ENCODE peak calls at places on chromosomes 11 and 22, in seven cellular contexts. E, R, G, S, K, Y and M are unnamed samples. For H3K36me3, the result is how much of the 10 kb centered on the place peaks cover.

GRCh38 chr22:46336119-46337078 is 885 bp downstream of the TRMU start:
- DNase-seq in K (no peak), Y (no peak), E (peak), S (peak), R (no peak), G (peak), M (no peak)

GRCh38 chr22:24830205-24830979 is 24.4 kb downstream of the SGSM1 start:
- DNase-seq in R (no peak), E (no peak), G (no peak), K (no peak), Y (no peak), S (peak), M (no peak)

GRCh38 chr11:45930031-45930794 is 7.8 kb downstream of the LARGE2 start:
- DNase-seq in S (no peak), R (peak), K (peak), E (peak), G (no peak), Y (no peak), M (peak)

GRCh38 chr11:32052218-32052617 is 38.7 kb upstream of the RCN1 start:
- DNase-seq in G (peak), E (peak), K (no peak), S (peak), Y (peak), R (peak), M (no peak)

GRCh38 chr11:32817843-32818183 is 11.9 kb upstream of the PRRG4 start:
- DNase-seq in E (no peak), Y (no peak), K (no peak), G (no peak), S (no peak), R (no peak), M (no peak)

GRCh38 chr11:76824980-76825725 is 35.6 kb upstream of the ACER3 start:
- DNase-seq in E (no peak), S (no peak), G (no peak), R (no peak), K (no peak), Y (no peak), M (no peak)

GRCh38 chr22:35303029-35303624 is 3.4 kb downstream of the TOM1 start:
- DNase-seq in S (no peak), K (no peak), R (no peak), G (no peak), E (no peak), Y (no peak), M (no peak)

GRCh38 chr11:63262562-63262961 is 19.2 kb upstream of the SLC22A25 start:
- DNase-seq in Y (no peak), G (no peak), S (no peak), E (no peak), K (no peak), R (no peak), M (no peak)

GRCh38 chr11:111414267-111414931 is 35.3 kb upstream of the POU2AF1 start:
- DNase-seq in G (no peak), Y (peak), S (no peak), R (no peak), E (no peak), K (no peak), M (peak)

DNA sequence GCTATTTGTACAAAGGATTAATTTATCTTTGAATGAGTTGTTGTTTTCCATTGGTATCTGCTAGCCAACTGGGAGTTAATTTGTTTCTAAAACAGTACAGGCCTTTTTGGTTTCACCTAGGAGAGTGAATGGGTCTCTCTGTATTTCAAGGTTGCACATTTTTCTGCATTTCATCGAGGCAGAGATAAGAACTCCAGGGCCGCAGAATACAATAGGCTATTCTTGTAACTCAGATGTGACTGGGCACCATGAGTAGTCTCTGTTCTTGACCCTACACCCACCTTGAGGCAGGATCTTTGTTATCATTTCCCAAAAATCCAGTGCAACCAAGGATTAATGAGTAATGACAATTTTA is 51.7 kb upstream of the OR9Q1 start:
- DNase-seq in G (no peak), S (no peak), K (no peak), Y (no peak), R (no peak), E (peak), M (no peak)
- H3K4me3 ChIP-seq in G (no peak), S (no peak), K (no peak), Y (no peak), R (no peak), E (no peak), M (no peak)

DNA sequence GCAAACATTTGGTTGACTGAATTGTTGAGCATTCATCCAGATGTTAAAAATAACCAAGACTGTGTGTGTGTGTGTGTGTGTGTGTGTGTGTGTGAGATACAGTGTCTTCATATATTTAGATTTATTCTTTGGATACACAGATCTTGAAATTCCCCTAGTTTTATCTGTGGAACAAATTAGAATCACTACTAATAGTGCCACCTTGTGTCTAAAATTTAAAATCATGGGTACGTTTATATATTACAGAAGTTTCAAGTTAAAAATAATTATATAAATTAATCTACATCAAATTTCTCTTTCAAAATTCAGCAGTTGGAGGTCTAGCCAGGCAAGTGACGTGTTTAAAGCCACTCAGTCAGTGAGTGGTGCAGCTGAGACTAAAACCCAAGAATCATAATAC is 1566.2 kb upstream of the TENM4 start:
- DNase-seq in Y (no peak), E (no peak), S (no peak), R (no peak), K (no peak), G (peak), M (no peak)
- TF ChIP-seq CTCF in Y (peak), E (no peak), S (peak), R (no peak), K (no peak), G (peak), M (no peak)

GRCh38 chr22:29272624-29273023 is 4.6 kb downstream of the EWSR1 start:
- DNase-seq in G (no peak), S (no peak), K (no peak), E (no peak), R (no peak), Y (no peak), M (no peak)
- H3K36me3 ChIP-seq in G (under half), S (under half), K (half or more), E (under half), R (under half), Y (under half), M (under half)

GRCh38 chr11:66051371-66051765 is 796 bp upstream of the SF3B2 start:
- DNase-seq in R (no peak), Y (no peak), G (no peak), E (no peak), S (no peak), K (no peak), M (no peak)

GRCh38 chr11:66047541-66048365 is 1.2 kb downstream of the GAL3ST3 start:
- DNase-seq in S (no peak), E (peak), R (no peak), K (no peak), Y (no peak), G (no peak), M (no peak)

GRCh38 chr11:66046901-66047300 is 2.1 kb downstream of the GAL3ST3 start:
- DNase-seq in R (no peak), Y (no peak), E (no peak), S (no peak), K (no peak), G (no peak), M (no peak)

GRCh38 chr11:66050581-66051231 is 1.5 kb upstream of the SF3B2 start:
- DNase-seq in E (no peak), R (no peak), K (no peak), G (no peak), Y (no peak), S (no peak), M (no peak)

GRCh38 chr11:66048525-66049313 is at the start of gene GAL3ST3:
- DNase-seq in S (peak), G (no peak), K (no peak), Y (no peak), E (no peak), R (no peak), M (no peak)
- H3K4me3 ChIP-seq in S (peak), G (peak), K (no peak), Y (no peak), E (no peak), R (no peak), M (no peak)

DNA sequence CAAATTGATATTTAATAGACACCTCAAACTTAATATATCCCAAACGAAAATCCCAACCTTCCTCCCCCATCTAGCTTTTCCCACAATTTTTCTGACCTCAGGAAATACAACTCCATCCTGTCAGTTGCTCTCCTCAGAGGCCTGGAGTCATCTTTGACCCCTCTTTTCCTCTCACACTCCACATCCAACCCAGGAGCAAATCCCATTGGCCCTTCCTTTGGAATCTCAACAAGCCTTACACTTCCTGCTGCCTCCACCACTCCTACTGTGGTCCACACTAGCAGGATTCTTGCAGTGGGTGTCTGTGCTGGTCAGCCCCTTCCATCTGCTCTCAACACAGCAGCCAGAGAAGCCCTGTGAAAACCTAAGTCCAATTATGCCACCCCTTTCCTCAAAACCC is 39.3 kb upstream of the RFPL3 start:
- DNase-seq in S (no peak), E (no peak), Y (no peak), G (no peak), K (no peak), R (no peak), M (no peak)
- TF ChIP-seq CTCF in S (no peak), E (no peak), Y (no peak), G (no peak), K (no peak), R (no peak), M (no peak)

DNA sequence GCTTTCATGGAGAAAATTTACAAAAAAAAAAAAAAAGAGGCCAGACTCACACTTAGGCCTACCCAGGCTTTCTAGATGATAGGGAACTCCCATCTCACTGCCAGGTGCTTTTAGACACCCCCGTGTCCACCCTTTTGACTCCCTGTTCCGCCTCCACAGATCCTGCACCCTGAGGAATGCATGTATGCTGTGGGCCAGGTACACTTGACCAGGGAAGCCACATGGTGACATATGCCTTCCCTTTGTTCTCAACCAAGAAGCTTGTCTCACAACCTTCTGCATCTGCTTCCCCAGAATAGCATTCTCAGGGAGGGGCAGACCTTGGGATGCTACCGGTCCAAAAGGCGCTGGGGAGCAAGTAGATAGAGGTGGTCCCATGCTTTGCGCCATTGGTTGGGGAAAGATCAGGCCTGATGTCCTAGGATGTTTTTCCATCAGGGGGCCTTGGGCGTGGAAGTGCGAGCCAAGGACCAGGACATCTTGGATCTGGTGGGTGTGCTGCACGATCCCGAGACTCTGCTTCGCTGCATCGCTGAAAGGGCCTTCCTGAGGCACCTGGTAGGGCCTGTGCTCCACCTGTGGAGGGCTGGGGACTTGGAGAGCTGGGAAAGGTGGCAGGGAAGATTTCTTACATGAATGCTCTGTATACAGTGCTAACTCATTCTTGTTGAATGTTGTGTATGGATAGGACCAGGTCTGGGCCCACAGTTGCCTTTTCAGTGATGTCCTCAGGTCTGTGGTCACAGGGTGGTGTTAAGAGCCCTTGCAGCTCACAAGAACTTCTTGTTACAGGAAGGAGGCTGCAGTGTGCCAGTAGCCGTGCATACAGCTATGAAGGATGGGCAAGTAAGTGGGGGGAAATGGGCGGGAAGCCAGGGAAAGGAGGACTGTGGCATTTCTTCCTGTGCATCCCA is 7.5 kb downstream of the HMBS start:
- DNase-seq in E (no peak), K (no peak), G (peak), Y (no peak), S (no peak), R (no peak), M (no peak)
- H3K36me3 ChIP-seq in E (under half), K (under half), G (under half), Y (under half), S (under half), R (under half), M (under half)